ENCODE peak calls at places on chromosomes 4 and X, in four cellular contexts. E is SK-N-SH, A is HCT116, X is K562. U is an unnamed sample.

GRCh38 chr4:57187241-57187640 is 77.1 kb upstream of the IGFBP7 start:
- DNase-seq in E (no peak), A (no peak), X (no peak), U (no peak)

GRCh38 chrX:11420851-11421250 is 127.6 kb downstream of the AMELX start:
- DNase-seq in X (no peak), A (no peak), E (no peak), U (no peak)

GRCh38 chr4:41665808-41666207 is 82.7 kb downstream of the PHOX2B start:
- DNase-seq in E (no peak), X (no peak), A (no peak), U (no peak)

GRCh38 chr4:168098257-168098717 is 6.0 kb downstream of the ANXA10 start:
- DNase-seq in X (no peak), E (no peak), A (peak), U (no peak)

GRCh38 chr4:8639777-8640720 is 47.5 kb downstream of the CPZ start:
- DNase-seq in E (no peak), A (no peak), X (no peak), U (no peak)

GRCh38 chrX:81377329-81377728 is 175.4 kb downstream of the SH3BGRL start:
- DNase-seq in A (no peak), E (peak), X (no peak), U (peak)

GRCh38 chr4:57401586-57401985 is 291.4 kb upstream of the IGFBP7 start:
- DNase-seq in A (no peak), X (no peak), E (no peak), U (no peak)

GRCh38 chrX:1416327-1416784 is 24.4 kb upstream of the SLC25A6 start:
- DNase-seq in X (no peak), E (no peak), A (no peak), U (no peak)

GRCh38 chrX:3962511-3963350 is 249.3 kb upstream of the PRKX start:
- DNase-seq in A (no peak), E (peak), X (peak), U (peak)

GRCh38 chrX:38806875-38807601 is 5.8 kb downstream of the MID1IP1 start:
- DNase-seq in A (no peak), E (no peak), X (no peak), U (peak)

GRCh38 chr4:140755811-140756291 is 334 bp downstream of the TBC1D9 start:
- DNase-seq in E (peak), X (no peak), A (no peak), U (no peak)

GRCh38 chr4:150402968-150403367 is 179.0 kb upstream of the MAB21L2 start:
- DNase-seq in E (peak), A (no peak), X (peak), U (no peak)

GRCh38 chr4:4810365-4810764 is 49.1 kb upstream of the MSX1 start:
- DNase-seq in X (no peak), A (no peak), E (no peak), U (no peak)

GRCh38 chr4:1975391-1975801 is 33.4 kb downstream of the NELFA start:
- DNase-seq in E (no peak), A (no peak), X (no peak), U (no peak)

DNA sequence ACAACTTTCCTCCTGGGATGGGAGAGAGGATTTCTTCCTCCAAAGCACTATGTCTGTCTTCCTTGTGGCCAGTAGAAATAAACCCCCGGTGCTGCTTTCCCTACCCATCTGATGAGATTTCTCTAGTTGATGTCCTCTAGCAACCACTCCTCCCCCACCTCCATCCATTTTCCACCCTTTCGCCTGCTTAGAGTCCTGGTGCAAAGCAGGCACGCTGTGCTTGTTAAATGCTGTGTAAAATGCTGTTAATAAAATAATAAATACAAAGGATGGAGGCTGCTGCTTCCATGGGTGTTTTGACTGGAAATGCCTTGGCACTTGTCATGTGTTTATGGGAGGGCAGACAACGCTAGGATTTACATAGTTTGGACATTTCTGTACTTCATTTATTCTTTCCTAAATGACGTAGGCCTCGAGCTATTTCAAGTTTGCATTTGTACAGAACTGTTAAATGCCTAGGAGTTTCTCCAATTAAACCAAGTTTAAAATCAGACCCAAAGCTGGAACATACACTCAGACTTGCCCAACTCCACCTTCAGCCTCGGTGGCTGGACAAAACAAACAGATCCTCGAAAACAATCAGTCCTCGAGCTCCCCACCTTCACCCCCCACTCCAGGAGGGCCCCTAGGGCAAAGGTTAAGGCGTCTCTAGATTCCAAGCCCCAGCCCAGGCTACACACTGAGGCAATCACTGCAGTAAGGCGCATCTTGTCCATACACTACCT is 10.0 kb downstream of the BCOR start:
- DNase-seq in A (no peak), E (peak), X (no peak), U (no peak)
- TF ChIP-seq ELF1 in A (no peak), E (no peak), X (no peak), U (no peak)

GRCh38 chrX:102658551-102658950 is 7.3 kb downstream of the GPRASP1 start:
- DNase-seq in E (no peak), A (no peak), X (no peak), U (peak)

GRCh38 chrX:102654696-102655095 is 3.4 kb downstream of the GPRASP1 start:
- DNase-seq in E (no peak), X (no peak), A (no peak), U (no peak)

GRCh38 chrX:102659790-102660757 is 8.8 kb downstream of the GPRASP1 start:
- DNase-seq in A (no peak), X (peak), E (peak), U (peak)
- TF ChIP-seq ELF1 in A (no peak), X (no peak), E (no peak), U (no peak)

GRCh38 chr4:101040776-101041175 is 306.6 kb downstream of the PPP3CA start:
- DNase-seq in X (no peak), E (no peak), A (no peak), U (no peak)

GRCh38 chr4:101037938-101038413 is 309.4 kb downstream of the PPP3CA start:
- DNase-seq in E (no peak), A (no peak), X (no peak), U (no peak)

GRCh38 chr4:101044766-101045165 is 302.6 kb downstream of the PPP3CA start:
- DNase-seq in A (no peak), X (no peak), E (no peak), U (no peak)

GRCh38 chr4:101039367-101039766 is 308.0 kb downstream of the PPP3CA start:
- DNase-seq in E (no peak), X (no peak), A (peak), U (no peak)

DNA sequence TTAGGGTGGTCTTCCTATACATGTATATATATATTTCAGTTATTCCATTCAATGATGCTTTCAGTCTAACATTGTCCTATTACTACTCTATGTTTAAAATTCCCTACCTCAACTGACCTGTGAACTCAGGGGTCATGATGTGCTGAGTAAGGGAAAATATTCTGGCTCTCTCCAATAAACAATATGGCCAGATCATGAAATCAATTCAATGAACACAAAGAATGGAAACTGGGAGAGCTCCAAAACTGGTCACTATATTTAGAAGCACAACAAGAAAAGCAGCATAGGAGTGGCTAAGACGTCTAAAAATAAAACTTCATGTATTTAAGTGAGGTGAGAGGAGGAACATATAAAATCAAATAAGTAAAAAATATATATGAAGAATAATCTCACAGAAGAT is 304.5 kb downstream of the PPP3CA start:
- DNase-seq in E (no peak), X (no peak), A (no peak), U (no peak)
- TF ChIP-seq ELF1 in E (no peak), X (no peak), A (no peak), U (no peak)

DNA sequence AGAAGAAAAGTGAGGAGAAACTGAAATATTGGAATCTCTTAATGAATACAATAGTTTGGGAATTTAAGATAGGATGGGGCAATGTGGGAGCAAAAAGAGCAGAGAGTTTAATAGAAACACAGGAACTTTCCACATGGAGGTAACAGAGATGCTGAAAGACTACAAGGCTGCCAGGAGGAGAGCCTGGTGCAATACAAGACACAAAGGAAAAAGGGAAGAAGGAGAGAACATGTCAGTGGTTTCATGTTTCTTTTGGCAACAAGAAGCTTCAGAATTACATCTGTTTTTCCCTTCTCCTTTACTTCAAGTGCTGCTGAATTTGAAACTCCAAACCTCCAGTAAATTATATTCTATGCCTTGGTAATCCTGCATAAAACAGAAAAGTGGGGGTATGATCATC is 474.3 kb downstream of the FAT4 start:
- DNase-seq in X (no peak), A (no peak), E (no peak), U (no peak)
- TF ChIP-seq ELF1 in X (no peak), A (no peak), E (no peak), U (no peak)